ENCODE peak calls at places on chromosomes 11 and 22, in five cellular contexts. U is lung, H is AG04450, Z is colonic mucosa, C is fibroblast of lung. X is an unnamed sample.

GRCh38 chr11:1335811-1336761 is 26.7 kb upstream of the TOLLIP start:
- DNase-seq in U (peak; percentile 67), H (peak; percentile 36), Z (peak; percentile 59), C (peak; percentile 95), X (peak; percentile 58)

GRCh38 chr22:50277761-50278160 is 7.6 kb upstream of the MAPK11 start:
- DNase-seq in U (no peak), H (no peak), Z (no peak), C (no peak), X (no peak)

GRCh38 chr11:59255281-59255680 is 42.6 kb upstream of the MPEG1 start:
- DNase-seq in U (no peak), H (no peak), Z (no peak), C (no peak), X (no peak)

GRCh38 chr22:21688706-21689381 is 23.0 kb downstream of the PPIL2 start:
- DNase-seq in U (no peak), H (no peak), Z (no peak), C (no peak), X (peak; percentile 34)

GRCh38 chr11:90133560-90134145 is 810 bp upstream of the NAALAD2 start:
- DNase-seq in U (no peak), H (no peak), Z (no peak), C (no peak), X (no peak)

GRCh38 chr11:66529069-66529468 is 16.8 kb downstream of the ZDHHC24 start:
- DNase-seq in U (no peak), H (no peak), Z (no peak), C (no peak), X (no peak)

GRCh38 chr11:72528121-72528520 is 93.8 kb upstream of the CLPB start:
- DNase-seq in U (no peak), H (no peak), Z (no peak), C (no peak), X (no peak)

GRCh38 chr22:46262449-46263207 is 515 bp downstream of the PKDREJ start:
- DNase-seq in U (peak; percentile 74), H (no peak), Z (peak; percentile 72), C (peak; percentile 60), X (no peak)

GRCh38 chr11:126403039-126403438 is 47.6 kb downstream of the ST3GAL4 start:
- DNase-seq in U (no peak), H (no peak), Z (peak; percentile 90), C (no peak), X (peak; percentile 96)

GRCh38 chr11:117545706-117546105 is 218.1 kb downstream of the CEP164 start:
- DNase-seq in U (no peak), H (no peak), Z (no peak), C (no peak), X (no peak)

GRCh38 chr11:35142481-35143207 is 3.7 kb downstream of the CD44 start:
- DNase-seq in U (no peak), H (no peak), Z (peak; percentile 58), C (peak; percentile 44), X (peak; percentile 68)

DNA sequence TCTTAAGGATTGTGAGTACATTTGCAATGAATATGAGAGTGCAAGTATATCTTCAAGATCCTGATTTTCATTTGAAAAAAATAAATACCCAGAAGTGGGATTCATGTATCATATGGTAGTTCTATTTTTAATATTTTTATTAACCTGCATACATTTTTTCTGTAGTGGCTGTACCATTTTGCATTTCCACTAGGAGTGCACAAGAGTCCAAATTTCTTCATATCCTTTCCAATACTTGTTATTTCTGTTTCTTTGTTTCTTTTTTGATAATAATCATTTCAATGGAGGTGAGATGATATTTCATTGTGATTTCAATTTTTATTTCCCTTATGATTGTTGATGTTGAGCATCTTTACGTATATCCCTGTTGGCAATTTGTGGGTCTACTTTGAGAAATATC is 759.8 kb upstream of the CNTN5 start:
- DNase-seq in U (no peak), H (no peak), Z (no peak), C (no peak), X (no peak)
- H3K27ac ChIP-seq in U (no peak overlapping the region), H (no peak overlapping the region), Z (no peak overlapping the region), C (no peak overlapping the region), X (no peak overlapping the region)

DNA sequence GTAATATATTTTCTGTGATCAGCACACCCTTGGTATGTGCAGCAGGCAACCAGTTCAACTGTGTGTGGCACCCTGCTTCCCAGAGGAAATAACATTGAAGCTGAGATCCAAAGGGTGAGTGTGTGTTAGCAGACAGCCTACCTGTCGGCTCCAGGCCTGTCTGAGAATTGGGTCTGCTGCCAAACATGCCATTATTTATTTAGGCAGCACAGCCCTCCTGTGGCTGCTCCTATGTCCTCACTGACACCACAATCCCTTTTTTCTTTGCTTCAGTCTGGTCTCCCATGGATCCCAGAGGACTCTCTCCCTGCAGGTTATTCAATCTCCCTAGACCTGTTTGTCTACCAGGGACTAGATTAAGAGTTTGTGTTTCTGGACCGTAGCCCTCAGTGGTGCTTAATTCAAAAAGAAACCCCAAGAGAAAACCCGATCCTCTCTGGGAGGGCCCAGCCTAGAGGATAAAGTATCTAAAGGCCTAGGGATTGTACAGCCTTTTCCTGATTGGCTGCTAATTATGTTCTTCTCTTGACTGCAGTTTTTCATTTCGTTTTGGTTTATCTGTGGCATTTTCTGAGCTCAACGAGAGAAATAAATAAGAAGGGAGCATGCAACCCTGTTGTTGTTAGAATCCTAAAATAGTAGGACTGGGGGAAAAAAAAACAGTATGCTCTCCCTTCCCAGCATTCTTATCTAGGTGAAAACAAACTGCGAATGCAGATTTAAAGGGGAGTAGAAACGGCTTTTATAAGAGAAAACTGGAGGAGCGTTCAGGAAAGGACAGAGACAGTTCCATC is 24.1 kb downstream of the KCNE3 start:
- DNase-seq in U (peak; percentile 46), H (no peak), Z (peak; percentile 69), C (no peak), X (peak; percentile 66)
- TF ChIP-seq CTCF in U (no peak), H (no peak), Z (no peak), C (no peak), X (peak; percentile 18)

DNA sequence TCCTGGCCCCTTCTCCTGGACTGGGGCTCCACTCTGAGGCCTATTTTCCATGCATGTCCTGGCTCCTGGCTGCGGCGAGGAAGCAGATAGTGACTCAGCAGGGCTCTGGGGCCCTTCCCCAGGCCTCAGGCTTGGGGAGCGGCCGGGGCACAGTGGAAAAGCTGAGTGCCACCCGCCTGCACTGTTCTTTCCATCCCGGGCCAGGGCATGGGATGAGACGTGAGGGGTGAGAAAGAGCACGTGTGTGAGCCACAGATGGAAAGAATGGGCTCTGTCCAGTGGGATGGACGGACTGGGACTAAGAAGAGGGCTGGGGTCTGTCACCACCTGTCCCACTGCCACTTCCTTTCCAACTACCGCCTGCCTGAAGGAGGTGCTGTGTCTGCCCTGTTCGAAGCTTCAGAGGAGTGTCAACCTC is 12.8 kb downstream of the SLC37A2 start:
- DNase-seq in U (no peak), H (no peak), Z (no peak), C (no peak), X (peak; percentile 72)
- H3K27ac ChIP-seq in U (no peak overlapping the region), H (no peak overlapping the region), Z (no peak overlapping the region), C (no peak overlapping the region), X (peak overlapping the region; percentile 77)

GRCh38 chr22:32475428-32476010 is 908 bp downstream of the FBXO7 start:
- DNase-seq in U (peak; percentile 39), H (no peak), Z (peak; percentile 59), C (peak; percentile 65), X (no peak)

GRCh38 chr22:32476286-32476685 is 1.7 kb downstream of the FBXO7 start:
- DNase-seq in U (no peak), H (no peak), Z (no peak), C (no peak), X (no peak)

GRCh38 chr22:32476804-32477203 is 2.2 kb downstream of the FBXO7 start:
- DNase-seq in U (no peak), H (no peak), Z (no peak), C (no peak), X (no peak)

GRCh38 chr22:32473388-32473952 is 1.1 kb upstream of the FBXO7 start:
- DNase-seq in U (no peak), H (peak; percentile 44), Z (peak; percentile 38), C (peak; percentile 74), X (peak; percentile 23)

GRCh38 chr22:32474635-32475427 is at the start of gene FBXO7:
- DNase-seq in U (peak; percentile 88), H (peak; percentile 79), Z (peak; percentile 92), C (no peak), X (peak; percentile 72)
- TF ChIP-seq CTCF in U (no peak), H (peak; percentile 40), Z (no peak), C (peak; percentile 46), X (peak; percentile 18)

DNA sequence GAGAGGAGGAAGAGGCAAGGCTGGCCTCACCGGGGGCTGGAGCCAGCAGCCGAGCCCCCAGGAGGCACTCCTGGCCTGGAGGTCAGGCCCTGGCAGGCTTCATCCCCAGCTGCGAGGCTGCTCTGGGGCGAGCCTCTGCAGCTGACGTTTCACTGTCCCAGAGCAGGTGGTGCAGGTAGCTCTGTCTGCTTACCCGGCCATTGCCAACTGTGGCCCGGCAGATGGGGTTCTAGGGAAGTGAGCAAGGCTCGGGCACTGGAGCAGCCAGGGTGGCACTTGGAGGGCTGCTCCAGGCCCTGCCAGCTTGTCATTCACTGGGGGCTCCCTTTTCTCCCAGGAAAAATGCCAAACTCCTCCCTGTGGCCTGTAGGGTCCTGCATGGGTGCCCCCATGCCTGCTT is 118.7 kb upstream of the ANO1 start:
- DNase-seq in U (no peak), H (no peak), Z (no peak), C (no peak), X (no peak)
- H3K27ac ChIP-seq in U (no peak overlapping the region), H (no peak overlapping the region), Z (no peak overlapping the region), C (no peak overlapping the region), X (no peak overlapping the region)

GRCh38 chr11:106585061-106585460 is 433.2 kb downstream of the GUCY1A2 start:
- DNase-seq in U (no peak), H (no peak), Z (no peak), C (peak; percentile 49), X (no peak)
- TF ChIP-seq CTCF in U (no peak), H (peak; percentile 61), Z (no peak), C (peak; percentile 42), X (no peak)

GRCh38 chr22:17775781-17776470 is 1.7 kb upstream of the BID start:
- DNase-seq in U (no peak), H (no peak), Z (no peak), C (no peak), X (no peak)
- H3K27ac ChIP-seq in U (no peak overlapping the region), H (no peak overlapping the region), Z (no peak overlapping the region), C (no peak overlapping the region), X (no peak overlapping the region)

GRCh38 chr11:119044708-119045107 is 12.3 kb downstream of the HYOU1 start:
- DNase-seq in U (no peak), H (no peak), Z (no peak), C (no peak), X (no peak)
- TF ChIP-seq CTCF in U (no peak), H (peak; percentile 21), Z (no peak), C (peak; percentile 9), X (no peak)

GRCh38 chr11:48019597-48019996 is 39.2 kb downstream of the PTPRJ start:
- DNase-seq in U (no peak), H (no peak), Z (no peak), C (no peak), X (no peak)

GRCh38 chr11:48019230-48019584 is 38.8 kb downstream of the PTPRJ start:
- DNase-seq in U (no peak), H (no peak), Z (no peak), C (no peak), X (no peak)

GRCh38 chr11:48020092-48020755 is 39.9 kb downstream of the PTPRJ start:
- DNase-seq in U (peak; percentile 51), H (no peak), Z (peak; percentile 64), C (no peak), X (no peak)

GRCh38 chr11:48017105-48017874 is 36.9 kb downstream of the PTPRJ start:
- DNase-seq in U (no peak), H (no peak), Z (no peak), C (no peak), X (no peak)

GRCh38 chr11:48018561-48019229 is 38.3 kb downstream of the PTPRJ start:
- DNase-seq in U (no peak), H (no peak), Z (no peak), C (no peak), X (no peak)
- H3K27ac ChIP-seq in U (no peak overlapping the region), H (no peak overlapping the region), Z (no peak overlapping the region), C (no peak overlapping the region), X (no peak overlapping the region)

X was measured in RWPE1.